ENCODE peak calls at places on chromosome 7, in six cellular contexts. A, F, L, Z, C and M are unnamed samples.

GRCh38 chr7:103921692-103922091 is 67.8 kb downstream of the RELN start:
- DNase-seq in F (no peak), Z (no peak), C (no peak), L (no peak), A (no peak), M (no peak)

GRCh38 chr7:159028456-159029401 is 115.9 kb downstream of the VIPR2 start:
- DNase-seq in F (no peak), L (no peak), C (peak; percentile 42), A (no peak), Z (no peak), M (no peak)

GRCh38 chr7:151016942-151017341 is 7.4 kb downstream of the ATG9B start:
- DNase-seq in Z (no peak), A (no peak), F (no peak), C (no peak), L (peak; percentile 25), M (no peak)

GRCh38 chr7:53383131-53383530 is 347.7 kb downstream of the POM121L12 start:
- DNase-seq in Z (no peak), F (no peak), A (no peak), L (no peak), C (no peak), M (no peak)

GRCh38 chr7:77734590-77735421 is 38.5 kb downstream of the RSBN1L start:
- DNase-seq in Z (no peak), F (no peak), C (no peak), A (no peak), L (no peak), M (no peak)

GRCh38 chr7:152588350-152588749 is 87.6 kb downstream of the XRCC2 start:
- DNase-seq in L (no peak), Z (no peak), A (no peak), C (no peak), F (peak; percentile 41), M (no peak)

GRCh38 chr7:40584667-40585433 is 450.0 kb downstream of the SUGCT start:
- DNase-seq in Z (no peak), C (no peak), F (no peak), A (no peak), L (no peak), M (no peak)

GRCh38 chr7:151459726-151460473 is 20.0 kb upstream of the CRYGN start:
- DNase-seq in Z (no peak), L (no peak), C (peak; percentile 67), F (peak; percentile 79), A (no peak), M (no peak)

GRCh38 chr7:138890782-138891445 is 90.3 kb downstream of the KIAA1549 start:
- DNase-seq in F (peak; percentile 73), C (no peak), A (no peak), L (no peak), Z (no peak), M (no peak)

GRCh38 chr7:111980721-111981120 is 225.5 kb downstream of the DOCK4 start:
- DNase-seq in C (no peak), F (no peak), L (no peak), A (no peak), Z (no peak), M (no peak)

GRCh38 chr7:32062150-32062549 is 8.1 kb downstream of the PDE1C start:
- DNase-seq in Z (peak; percentile 16), C (peak; percentile 86), L (peak; percentile 48), A (no peak), F (peak; percentile 16), M (no peak)

GRCh38 chr7:155456772-155457543 is 971 bp upstream of the EN2 start:
- DNase-seq in Z (no peak), F (no peak), A (no peak), C (peak; percentile 81), L (peak; percentile 70), M (no peak)

GRCh38 chr7:43569424-43569823 is 13.5 kb upstream of the STK17A start:
- DNase-seq in L (no peak), F (no peak), A (no peak), C (no peak), Z (no peak), M (no peak)

GRCh38 chr7:129857313-129857712 is 95.4 kb downstream of the UBE2H start:
- DNase-seq in A (no peak), F (no peak), Z (no peak), L (no peak), C (no peak), M (no peak)

GRCh38 chr7:66050337-66050957 is 25.2 kb upstream of the ASL start:
- DNase-seq in C (no peak), F (no peak), L (no peak), Z (no peak), A (no peak), M (no peak)

GRCh38 chr7:66054063-66054462 is 21.6 kb upstream of the ASL start:
- DNase-seq in F (no peak), L (no peak), Z (no peak), A (no peak), C (no peak), M (no peak)

GRCh38 chr7:66047426-66047825 is 28.2 kb upstream of the ASL start:
- DNase-seq in C (no peak), F (no peak), Z (no peak), A (no peak), L (no peak), M (no peak)

GRCh38 chr7:66052447-66052846 is 23.2 kb upstream of the ASL start:
- DNase-seq in C (no peak), Z (no peak), A (no peak), L (no peak), F (no peak), M (no peak)

GRCh38 chr7:66050990-66051424 is 24.6 kb upstream of the ASL start:
- DNase-seq in F (peak; percentile 82), A (no peak), L (no peak), C (no peak), Z (no peak), M (no peak)
- TF ChIP-seq POLR2AphosphoS5 in F (no peak), A (no peak), L (no peak), C (no peak), Z (no peak), M (no peak)

GRCh38 chr7:57868771-57869483 is 418.9 kb downstream of the ZNF716 start:
- DNase-seq in Z (no peak), F (no peak), L (no peak), C (no peak), A (no peak), M (no peak)

GRCh38 chr7:57867884-57868701 is 418.1 kb downstream of the ZNF716 start:
- DNase-seq in Z (no peak), C (no peak), A (no peak), L (no peak), F (no peak), M (no peak)
- TF ChIP-seq TAF1 in Z (no peak), C (no peak), A (no peak), L (no peak), F (no peak), M (no peak)

DNA sequence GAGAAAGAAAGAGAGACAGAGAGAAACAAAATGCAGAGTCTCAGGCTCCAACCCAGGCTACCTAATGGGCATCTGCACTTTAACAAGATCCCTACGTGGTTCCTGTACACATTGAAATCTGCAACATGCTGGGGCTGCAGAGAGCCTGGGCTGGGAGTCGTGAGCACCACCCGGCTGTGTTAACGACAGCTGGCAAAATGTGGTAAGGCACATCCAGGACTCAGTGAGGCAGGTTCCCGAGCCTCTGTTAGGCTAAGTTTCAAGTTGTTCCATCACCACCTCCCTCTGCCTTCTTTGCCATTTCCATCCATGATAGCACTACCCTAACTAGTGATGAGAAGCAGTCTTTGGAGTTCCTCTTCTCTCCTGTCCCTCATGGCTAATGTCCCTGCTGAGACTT is 1.4 kb downstream of the AKR1B10 start:
- DNase-seq in F (no peak), L (no peak), C (no peak), A (no peak), Z (no peak), M (no peak)
- TF ChIP-seq POLR2A in F (no peak), L (no peak), C (no peak), A (no peak), Z (no peak), M (no peak)

GRCh38 chr7:2634265-2635145 is 2.7 kb downstream of the TTYH3 start:
- DNase-seq in L (no peak), F (no peak), C (no peak), Z (no peak), A (no peak), M (no peak)

GRCh38 chr7:2637505-2638223 is 5.9 kb downstream of the TTYH3 start:
- DNase-seq in L (no peak), C (no peak), A (peak; percentile 30), Z (no peak), F (peak; percentile 40), M (peak; percentile 66)

GRCh38 chr7:2637066-2637471 is 5.3 kb downstream of the TTYH3 start:
- DNase-seq in A (no peak), C (no peak), Z (no peak), L (no peak), F (no peak), M (no peak)

GRCh38 chr7:2635148-2635668 is 3.4 kb downstream of the TTYH3 start:
- DNase-seq in C (no peak), F (no peak), L (no peak), Z (no peak), A (no peak), M (no peak)

DNA sequence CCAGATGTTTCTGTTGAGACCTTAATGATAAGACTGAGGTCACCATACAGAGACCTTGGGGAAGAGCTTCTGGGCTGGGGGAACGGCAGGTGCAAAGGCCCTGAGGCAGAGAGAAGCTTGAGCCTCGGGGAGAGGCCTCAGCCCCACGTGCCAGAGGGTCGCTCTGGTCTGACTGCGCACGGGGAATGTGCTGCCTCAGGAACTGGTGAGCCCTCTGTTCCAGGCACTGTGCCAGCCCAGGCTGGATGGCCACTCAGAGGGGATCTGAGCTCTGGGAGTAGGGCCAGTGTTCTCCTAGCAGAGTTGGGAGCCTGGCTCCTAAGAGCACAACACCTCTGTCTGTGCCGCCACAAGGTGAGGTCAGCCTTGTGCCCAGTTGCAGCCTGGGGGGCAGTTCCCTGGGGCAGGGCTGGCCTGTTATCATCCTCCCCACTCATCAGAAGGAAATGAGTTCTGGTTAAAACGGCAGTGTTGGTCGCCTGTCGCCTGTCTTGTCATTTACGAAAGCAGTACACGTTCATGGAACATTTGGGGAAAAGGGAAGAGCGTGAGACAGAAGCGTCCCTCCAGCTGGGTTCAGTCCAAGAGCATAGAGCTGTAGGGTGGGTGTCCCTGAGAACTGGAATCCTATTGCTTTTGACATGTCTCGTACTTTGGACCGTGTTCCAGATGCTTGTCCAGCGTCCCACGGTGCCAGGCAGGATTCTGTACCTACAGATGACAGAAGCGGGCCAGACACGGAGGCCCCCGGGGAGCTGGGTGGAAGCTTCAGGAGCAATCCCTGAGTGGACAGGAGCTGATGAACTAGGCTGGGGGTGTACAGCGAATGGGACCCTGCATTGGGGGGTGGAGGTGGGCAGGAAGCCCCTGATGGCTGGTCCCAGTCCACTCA is 4.3 kb downstream of the TTYH3 start:
- DNase-seq in Z (no peak), L (no peak), F (peak; percentile 78), A (no peak), C (no peak), M (no peak)
- TF ChIP-seq POLR2AphosphoS5 in Z (no peak), L (no peak), F (no peak), A (no peak), C (no peak), M (no peak)